ENCODE peak calls at places on chromosomes 3 and 15, in nine cellular contexts. One of them, this sample, is unnamed.

GRCh38 chr3:151430821-151431484 is 29.9 kb downstream of the IGSF10 start:
- DNase-seq in ovary: no peak
- DNase-seq in endothelial cell of umbilical vein: no peak
- DNase-seq in DND-41: no peak
- DNase-seq in CD4-positive, alpha-beta memory T cell: no peak
- DNase-seq in hepatocyte: no peak
- DNase-seq in colonic mucosa: no peak
- DNase-seq in psoas muscle: no peak
- DNase-seq in stomach: no peak
- DNase-seq in this sample: no peak

GRCh38 chr15:78873796-78874761 is 1.4 kb downstream of the MORF4L1 start:
- DNase-seq in stomach: no peak
- DNase-seq in endothelial cell of umbilical vein: no peak
- DNase-seq in DND-41: peak; percentile 28
- DNase-seq in ovary: peak; percentile 44
- DNase-seq in colonic mucosa: peak; percentile 36
- DNase-seq in CD4-positive, alpha-beta memory T cell: peak; percentile 45
- DNase-seq in psoas muscle: no peak
- DNase-seq in hepatocyte: peak; percentile 27
- DNase-seq in this sample: peak; percentile 24

GRCh38 chr3:62003833-62004232 is 369.5 kb downstream of the FEZF2 start:
- DNase-seq in colonic mucosa: no peak
- DNase-seq in ovary: no peak
- DNase-seq in psoas muscle: no peak
- DNase-seq in stomach: no peak
- DNase-seq in DND-41: no peak
- DNase-seq in endothelial cell of umbilical vein: no peak
- DNase-seq in CD4-positive, alpha-beta memory T cell: no peak
- DNase-seq in hepatocyte: no peak
- DNase-seq in this sample: no peak

GRCh38 chr3:10988003-10988402 is 4.5 kb upstream of the SLC6A1 start:
- DNase-seq in colonic mucosa: no peak
- DNase-seq in endothelial cell of umbilical vein: no peak
- DNase-seq in CD4-positive, alpha-beta memory T cell: no peak
- DNase-seq in stomach: no peak
- DNase-seq in psoas muscle: no peak
- DNase-seq in hepatocyte: no peak
- DNase-seq in DND-41: no peak
- DNase-seq in ovary: no peak
- DNase-seq in this sample: no peak

GRCh38 chr15:32861741-32862140 is 143.9 kb downstream of the GREM1 start:
- DNase-seq in psoas muscle: peak; percentile 22
- DNase-seq in DND-41: no peak
- DNase-seq in CD4-positive, alpha-beta memory T cell: no peak
- DNase-seq in colonic mucosa: peak; percentile 37
- DNase-seq in stomach: no peak
- DNase-seq in hepatocyte: peak; percentile 28
- DNase-seq in endothelial cell of umbilical vein: no peak
- DNase-seq in ovary: peak; percentile 50
- DNase-seq in this sample: no peak

GRCh38 chr15:37981781-37982180 is 47.3 kb downstream of the TMCO5A start:
- DNase-seq in endothelial cell of umbilical vein: peak; percentile 35
- DNase-seq in hepatocyte: peak; percentile 31
- DNase-seq in stomach: no peak
- DNase-seq in CD4-positive, alpha-beta memory T cell: no peak
- DNase-seq in DND-41: no peak
- DNase-seq in ovary: peak; percentile 14
- DNase-seq in colonic mucosa: no peak
- DNase-seq in psoas muscle: no peak
- DNase-seq in this sample: no peak

GRCh38 chr3:184578822-184579221 is 17.2 kb downstream of the EPHB3 start:
- DNase-seq in hepatocyte: no peak
- DNase-seq in ovary: no peak
- DNase-seq in stomach: no peak
- DNase-seq in colonic mucosa: no peak
- DNase-seq in DND-41: no peak
- DNase-seq in endothelial cell of umbilical vein: no peak
- DNase-seq in CD4-positive, alpha-beta memory T cell: no peak
- DNase-seq in psoas muscle: no peak
- DNase-seq in this sample: no peak

GRCh38 chr3:192915306-192915705 is 2.4 kb downstream of the MB21D2 start:
- DNase-seq in CD4-positive, alpha-beta memory T cell: no peak
- DNase-seq in psoas muscle: no peak
- DNase-seq in colonic mucosa: no peak
- DNase-seq in ovary: no peak
- DNase-seq in endothelial cell of umbilical vein: peak; percentile 32
- DNase-seq in stomach: no peak
- DNase-seq in DND-41: no peak
- DNase-seq in hepatocyte: peak; percentile 59
- DNase-seq in this sample: no peak

GRCh38 chr15:87863152-87863551 is 393.4 kb downstream of the NTRK3 start:
- DNase-seq in DND-41: peak; percentile 5
- DNase-seq in colonic mucosa: no peak
- DNase-seq in ovary: no peak
- DNase-seq in CD4-positive, alpha-beta memory T cell: no peak
- DNase-seq in endothelial cell of umbilical vein: no peak
- DNase-seq in stomach: no peak
- DNase-seq in psoas muscle: no peak
- DNase-seq in hepatocyte: peak; percentile 36
- DNase-seq in this sample: no peak

GRCh38 chr3:56811545-56812202 is 9.9 kb upstream of the ARHGEF3 start:
- DNase-seq in ovary: no peak
- DNase-seq in stomach: no peak
- DNase-seq in DND-41: no peak
- DNase-seq in psoas muscle: no peak
- DNase-seq in colonic mucosa: no peak
- DNase-seq in CD4-positive, alpha-beta memory T cell: no peak
- DNase-seq in hepatocyte: no peak
- DNase-seq in endothelial cell of umbilical vein: no peak
- DNase-seq in this sample: no peak

GRCh38 chr15:67560320-67560719 is 17.8 kb downstream of the MAP2K5 start:
- DNase-seq in ovary: no peak
- DNase-seq in psoas muscle: no peak
- DNase-seq in CD4-positive, alpha-beta memory T cell: no peak
- DNase-seq in hepatocyte: no peak
- DNase-seq in colonic mucosa: no peak
- DNase-seq in stomach: no peak
- DNase-seq in DND-41: no peak
- DNase-seq in endothelial cell of umbilical vein: no peak
- DNase-seq in this sample: no peak

GRCh38 chr3:187086831-187087230 is 52.5 kb downstream of the RPL39L start:
- DNase-seq in CD4-positive, alpha-beta memory T cell: no peak
- DNase-seq in DND-41: no peak
- DNase-seq in stomach: no peak
- DNase-seq in ovary: no peak
- DNase-seq in endothelial cell of umbilical vein: no peak
- DNase-seq in psoas muscle: no peak
- DNase-seq in colonic mucosa: no peak
- DNase-seq in hepatocyte: no peak
- DNase-seq in this sample: no peak

GRCh38 chr15:45795487-45796069 is 160.7 kb downstream of the SQOR start:
- DNase-seq in psoas muscle: no peak
- DNase-seq in hepatocyte: peak; percentile 81
- DNase-seq in colonic mucosa: peak; percentile 70
- DNase-seq in endothelial cell of umbilical vein: peak; percentile 78
- DNase-seq in ovary: no peak
- DNase-seq in DND-41: peak; percentile 20
- DNase-seq in CD4-positive, alpha-beta memory T cell: no peak
- DNase-seq in stomach: peak; percentile 31
- DNase-seq in this sample: no peak

GRCh38 chr3:112116777-112117186 is 16.3 kb downstream of the GCSAM start:
- DNase-seq in endothelial cell of umbilical vein: peak; percentile 61
- DNase-seq in ovary: no peak
- DNase-seq in colonic mucosa: no peak
- DNase-seq in DND-41: no peak
- DNase-seq in hepatocyte: no peak
- DNase-seq in CD4-positive, alpha-beta memory T cell: no peak
- DNase-seq in stomach: no peak
- DNase-seq in psoas muscle: no peak
- DNase-seq in this sample: no peak

GRCh38 chr15:77468896-77469295 is 48.2 kb downstream of the HMG20A start:
- DNase-seq in DND-41: no peak
- DNase-seq in CD4-positive, alpha-beta memory T cell: no peak
- DNase-seq in hepatocyte: no peak
- DNase-seq in psoas muscle: no peak
- DNase-seq in endothelial cell of umbilical vein: no peak
- DNase-seq in stomach: no peak
- DNase-seq in ovary: no peak
- DNase-seq in colonic mucosa: no peak
- DNase-seq in this sample: no peak
- H3K36me3 ChIP-seq in DND-41: peaks cover 68% of the 10 kb centered on the region
- H3K36me3 ChIP-seq in CD4-positive, alpha-beta memory T cell: peaks cover 30% of the 10 kb centered on the region
- H3K36me3 ChIP-seq in hepatocyte: peaks cover 4% of the 10 kb centered on the region
- H3K36me3 ChIP-seq in psoas muscle: peaks cover 85% of the 10 kb centered on the region
- H3K36me3 ChIP-seq in endothelial cell of umbilical vein: peaks cover 2% of the 10 kb centered on the region
- H3K36me3 ChIP-seq in stomach: peaks cover 82% of the 10 kb centered on the region
- H3K36me3 ChIP-seq in ovary: no peaks in the 10 kb centered on the region
- H3K36me3 ChIP-seq in colonic mucosa: no peaks in the 10 kb centered on the region
- H3K36me3 ChIP-seq in this sample: peaks cover 47% of the 10 kb centered on the region

GRCh38 chr3:28716939-28717338 is 368.3 kb upstream of the AZI2 start:
- DNase-seq in DND-41: no peak
- DNase-seq in endothelial cell of umbilical vein: no peak
- DNase-seq in stomach: no peak
- DNase-seq in psoas muscle: no peak
- DNase-seq in colonic mucosa: no peak
- DNase-seq in CD4-positive, alpha-beta memory T cell: no peak
- DNase-seq in hepatocyte: no peak
- DNase-seq in ovary: no peak
- DNase-seq in this sample: no peak
- H3K4me3 ChIP-seq in DND-41: no peak overlapping the region
- H3K4me3 ChIP-seq in endothelial cell of umbilical vein: no peak overlapping the region
- H3K4me3 ChIP-seq in stomach: no peak overlapping the region
- H3K4me3 ChIP-seq in psoas muscle: no peak overlapping the region
- H3K4me3 ChIP-seq in colonic mucosa: no peak overlapping the region
- H3K4me3 ChIP-seq in CD4-positive, alpha-beta memory T cell: no peak overlapping the region
- H3K4me3 ChIP-seq in hepatocyte: no peak overlapping the region
- H3K4me3 ChIP-seq in ovary: no peak overlapping the region
- H3K4me3 ChIP-seq in this sample: no peak overlapping the region

GRCh38 chr15:63380828-63381282 is 791 bp downstream of the CA12 start:
- DNase-seq in ovary: no peak
- DNase-seq in stomach: no peak
- DNase-seq in DND-41: no peak
- DNase-seq in colonic mucosa: no peak
- DNase-seq in CD4-positive, alpha-beta memory T cell: no peak
- DNase-seq in hepatocyte: no peak
- DNase-seq in endothelial cell of umbilical vein: no peak
- DNase-seq in psoas muscle: no peak
- DNase-seq in this sample: no peak

GRCh38 chr15:63382966-63383710 is 1.5 kb upstream of the CA12 start:
- DNase-seq in stomach: no peak
- DNase-seq in ovary: no peak
- DNase-seq in hepatocyte: no peak
- DNase-seq in colonic mucosa: no peak
- DNase-seq in endothelial cell of umbilical vein: no peak
- DNase-seq in CD4-positive, alpha-beta memory T cell: no peak
- DNase-seq in DND-41: no peak
- DNase-seq in psoas muscle: no peak
- DNase-seq in this sample: no peak

GRCh38 chr15:63379492-63380150 is 2.0 kb downstream of the CA12 start:
- DNase-seq in stomach: no peak
- DNase-seq in DND-41: no peak
- DNase-seq in colonic mucosa: no peak
- DNase-seq in CD4-positive, alpha-beta memory T cell: no peak
- DNase-seq in hepatocyte: no peak
- DNase-seq in endothelial cell of umbilical vein: no peak
- DNase-seq in ovary: no peak
- DNase-seq in psoas muscle: no peak
- DNase-seq in this sample: no peak

GRCh38 chr15:63380151-63380827 is 1.4 kb downstream of the CA12 start:
- DNase-seq in stomach: no peak
- DNase-seq in CD4-positive, alpha-beta memory T cell: no peak
- DNase-seq in DND-41: no peak
- DNase-seq in hepatocyte: no peak
- DNase-seq in psoas muscle: no peak
- DNase-seq in endothelial cell of umbilical vein: no peak
- DNase-seq in ovary: no peak
- DNase-seq in colonic mucosa: no peak
- DNase-seq in this sample: no peak

DNA sequence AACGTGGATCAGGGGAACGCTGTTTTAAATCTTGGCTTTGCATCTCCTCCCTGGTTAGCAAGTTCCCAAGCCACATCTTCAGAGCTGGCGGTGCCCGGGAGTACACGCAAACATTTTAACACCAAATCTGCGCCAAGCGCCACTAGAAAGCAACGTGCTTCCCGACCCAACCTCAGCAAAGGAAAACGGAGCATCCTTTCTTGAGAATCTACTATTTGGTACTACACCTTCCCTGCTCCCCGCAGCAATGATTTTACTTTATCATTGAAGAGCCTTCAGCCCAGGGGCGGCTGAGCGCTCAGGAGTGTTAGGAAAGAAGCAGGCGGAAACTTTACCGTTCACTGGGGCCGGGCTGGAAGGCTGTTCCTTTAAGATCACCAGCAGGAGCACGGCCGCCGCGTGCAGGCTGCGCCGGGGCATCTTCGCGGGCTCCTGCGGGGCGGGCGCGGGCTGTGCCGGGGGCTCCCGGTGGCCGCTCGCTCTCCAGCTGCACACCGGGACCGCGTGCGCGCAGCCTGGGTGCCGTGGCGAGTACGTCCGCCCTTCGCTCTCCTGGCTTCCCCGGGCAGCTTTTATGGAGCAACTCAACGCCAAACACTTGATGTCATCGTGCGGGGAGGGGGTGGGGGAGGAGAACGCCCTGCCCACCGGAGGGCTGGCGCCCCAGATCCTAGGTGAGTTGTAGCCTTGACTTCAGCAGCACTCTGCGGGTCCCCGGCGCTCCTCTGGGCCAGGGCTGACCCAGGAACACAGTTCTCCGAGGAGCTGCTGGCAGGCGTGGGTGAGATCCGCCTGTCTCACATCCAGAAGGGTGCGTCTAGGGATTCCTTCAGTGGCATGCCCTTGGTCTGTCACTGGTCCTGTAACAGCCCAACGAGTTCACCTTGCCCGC is at the start of gene CA12:
- DNase-seq in colonic mucosa: peak; percentile 86
- DNase-seq in ovary: peak; percentile 30
- DNase-seq in psoas muscle: peak; percentile 33
- DNase-seq in CD4-positive, alpha-beta memory T cell: no peak
- DNase-seq in stomach: peak; percentile 45
- DNase-seq in endothelial cell of umbilical vein: peak; percentile 46
- DNase-seq in DND-41: no peak
- DNase-seq in hepatocyte: peak; percentile 68
- DNase-seq in this sample: no peak
- H3K4me1 ChIP-seq in colonic mucosa: no peaks in the 10 kb centered on the region
- H3K4me1 ChIP-seq in ovary: peaks cover 2% of the 10 kb centered on the region
- H3K4me1 ChIP-seq in psoas muscle: peaks cover 9% of the 10 kb centered on the region
- H3K4me1 ChIP-seq in CD4-positive, alpha-beta memory T cell: peaks cover 9% of the 10 kb centered on the region
- H3K4me1 ChIP-seq in stomach: peaks cover 9% of the 10 kb centered on the region
- H3K4me1 ChIP-seq in endothelial cell of umbilical vein: peaks cover 8% of the 10 kb centered on the region
- H3K4me1 ChIP-seq in DND-41: no peaks in the 10 kb centered on the region
- H3K4me1 ChIP-seq in hepatocyte: peaks cover 14% of the 10 kb centered on the region
- H3K4me1 ChIP-seq in this sample: peaks cover 7% of the 10 kb centered on the region

DNA sequence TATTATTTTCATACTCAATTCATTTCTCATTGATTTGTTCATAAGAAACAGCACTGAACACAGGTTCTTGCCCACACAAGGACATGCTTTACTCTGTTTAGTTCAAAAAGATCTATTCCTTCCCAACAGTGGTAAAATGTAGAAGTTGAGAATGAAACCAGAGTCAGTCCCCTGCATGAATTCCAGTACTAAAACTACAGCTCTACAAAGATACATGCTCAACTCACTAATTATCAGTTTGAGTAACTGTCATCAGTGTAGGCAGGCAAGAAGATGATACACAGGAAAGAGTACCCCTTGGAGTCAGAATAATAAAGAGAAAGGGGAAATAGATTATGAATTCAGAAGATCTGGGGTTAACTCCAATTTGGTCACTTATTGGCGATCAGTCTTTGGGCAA is 43.2 kb downstream of the NR2E3 start:
- DNase-seq in psoas muscle: no peak
- DNase-seq in colonic mucosa: no peak
- DNase-seq in DND-41: no peak
- DNase-seq in ovary: no peak
- DNase-seq in hepatocyte: no peak
- DNase-seq in stomach: no peak
- DNase-seq in endothelial cell of umbilical vein: no peak
- DNase-seq in CD4-positive, alpha-beta memory T cell: no peak
- DNase-seq in this sample: no peak
- H3K36me3 ChIP-seq in psoas muscle: peaks cover 77% of the 10 kb centered on the region
- H3K36me3 ChIP-seq in colonic mucosa: no peaks in the 10 kb centered on the region
- H3K36me3 ChIP-seq in DND-41: peaks cover 14% of the 10 kb centered on the region
- H3K36me3 ChIP-seq in ovary: no peaks in the 10 kb centered on the region
- H3K36me3 ChIP-seq in hepatocyte: no peaks in the 10 kb centered on the region
- H3K36me3 ChIP-seq in stomach: peaks cover 74% of the 10 kb centered on the region
- H3K36me3 ChIP-seq in endothelial cell of umbilical vein: peaks cover 1% of the 10 kb centered on the region
- H3K36me3 ChIP-seq in CD4-positive, alpha-beta memory T cell: peaks cover 6% of the 10 kb centered on the region
- H3K36me3 ChIP-seq in this sample: peaks cover 22% of the 10 kb centered on the region